ENCODE peak calls at places on chromosomes 2 and 18, in five cellular contexts. One of them, this sample, is unnamed.

GRCh38 chr2:1661891-1662605 is 82.3 kb downstream of the PXDN start:
- DNase-seq in nephron progenitor cell: no peak
- DNase-seq in type B pancreatic cell: peak
- DNase-seq in COR-L47: no peak
- DNase-seq in stimulated activated CD4-positive, alpha-beta T cell treated with anti-CD3 and anti-CD28 coated beads, Interleukin-1b, Interleukin-23, amount 100 ng/mL, for 24 hours: no peak
- DNase-seq in this sample: peak

GRCh38 chr2:227748079-227748478 is 2.4 kb downstream of the SCYGR8 start:
- DNase-seq in nephron progenitor cell: peak
- DNase-seq in type B pancreatic cell: no peak
- DNase-seq in COR-L47: no peak
- DNase-seq in stimulated activated CD4-positive, alpha-beta T cell treated with anti-CD3 and anti-CD28 coated beads, Interleukin-1b, Interleukin-23, amount 100 ng/mL, for 24 hours: no peak
- DNase-seq in this sample: peak

GRCh38 chr2:14677039-14677438 is 44.5 kb downstream of the LRATD1 start:
- DNase-seq in nephron progenitor cell: peak
- DNase-seq in type B pancreatic cell: no peak
- DNase-seq in COR-L47: no peak
- DNase-seq in stimulated activated CD4-positive, alpha-beta T cell treated with anti-CD3 and anti-CD28 coated beads, Interleukin-1b, Interleukin-23, amount 100 ng/mL, for 24 hours: no peak
- DNase-seq in this sample: no peak

GRCh38 chr2:139031722-139032121 is 251.5 kb upstream of the NXPH2 start:
- DNase-seq in nephron progenitor cell: no peak
- DNase-seq in type B pancreatic cell: no peak
- DNase-seq in COR-L47: peak
- DNase-seq in stimulated activated CD4-positive, alpha-beta T cell treated with anti-CD3 and anti-CD28 coated beads, Interleukin-1b, Interleukin-23, amount 100 ng/mL, for 24 hours: no peak
- DNase-seq in this sample: no peak

GRCh38 chr18:45339819-45340550 is 275.3 kb upstream of the SLC14A2 start:
- DNase-seq in nephron progenitor cell: no peak
- DNase-seq in type B pancreatic cell: no peak
- DNase-seq in COR-L47: no peak
- DNase-seq in stimulated activated CD4-positive, alpha-beta T cell treated with anti-CD3 and anti-CD28 coated beads, Interleukin-1b, Interleukin-23, amount 100 ng/mL, for 24 hours: no peak
- DNase-seq in this sample: no peak

GRCh38 chr2:191631754-191632153 is 46.2 kb upstream of the NABP1 start:
- DNase-seq in nephron progenitor cell: no peak
- DNase-seq in type B pancreatic cell: no peak
- DNase-seq in COR-L47: no peak
- DNase-seq in stimulated activated CD4-positive, alpha-beta T cell treated with anti-CD3 and anti-CD28 coated beads, Interleukin-1b, Interleukin-23, amount 100 ng/mL, for 24 hours: no peak
- DNase-seq in this sample: no peak

GRCh38 chr2:189226017-189226416 is 46.5 kb upstream of the COL5A2 start:
- DNase-seq in nephron progenitor cell: no peak
- DNase-seq in type B pancreatic cell: no peak
- DNase-seq in COR-L47: no peak
- DNase-seq in stimulated activated CD4-positive, alpha-beta T cell treated with anti-CD3 and anti-CD28 coated beads, Interleukin-1b, Interleukin-23, amount 100 ng/mL, for 24 hours: no peak
- DNase-seq in this sample: no peak

GRCh38 chr2:227612546-227613271 is 1.9 kb downstream of the SCYGR3 start:
- DNase-seq in nephron progenitor cell: no peak
- DNase-seq in type B pancreatic cell: no peak
- DNase-seq in COR-L47: peak
- DNase-seq in stimulated activated CD4-positive, alpha-beta T cell treated with anti-CD3 and anti-CD28 coated beads, Interleukin-1b, Interleukin-23, amount 100 ng/mL, for 24 hours: no peak
- DNase-seq in this sample: no peak

GRCh38 chr2:27137322-27137935 is 1.8 kb downstream of the PRR30 start:
- DNase-seq in nephron progenitor cell: no peak
- DNase-seq in type B pancreatic cell: no peak
- DNase-seq in COR-L47: no peak
- DNase-seq in stimulated activated CD4-positive, alpha-beta T cell treated with anti-CD3 and anti-CD28 coated beads, Interleukin-1b, Interleukin-23, amount 100 ng/mL, for 24 hours: no peak
- DNase-seq in this sample: no peak

GRCh38 chr18:46332956-46333355 is 228.8 kb downstream of the HAUS1 start:
- DNase-seq in nephron progenitor cell: peak
- DNase-seq in type B pancreatic cell: no peak
- DNase-seq in COR-L47: peak
- DNase-seq in stimulated activated CD4-positive, alpha-beta T cell treated with anti-CD3 and anti-CD28 coated beads, Interleukin-1b, Interleukin-23, amount 100 ng/mL, for 24 hours: no peak
- DNase-seq in this sample: peak

GRCh38 chr2:1757567-1757966 is 13.3 kb upstream of the PXDN start:
- DNase-seq in nephron progenitor cell: no peak
- DNase-seq in type B pancreatic cell: no peak
- DNase-seq in COR-L47: no peak
- DNase-seq in stimulated activated CD4-positive, alpha-beta T cell treated with anti-CD3 and anti-CD28 coated beads, Interleukin-1b, Interleukin-23, amount 100 ng/mL, for 24 hours: no peak
- DNase-seq in this sample: peak

GRCh38 chr2:156458229-156458584 is 22.0 kb downstream of the GPD2 start:
- DNase-seq in nephron progenitor cell: no peak
- DNase-seq in type B pancreatic cell: no peak
- DNase-seq in COR-L47: no peak
- DNase-seq in stimulated activated CD4-positive, alpha-beta T cell treated with anti-CD3 and anti-CD28 coated beads, Interleukin-1b, Interleukin-23, amount 100 ng/mL, for 24 hours: no peak
- DNase-seq in this sample: no peak

GRCh38 chr18:45521777-45522176 is 93.5 kb upstream of the SLC14A2 start:
- DNase-seq in nephron progenitor cell: no peak
- DNase-seq in type B pancreatic cell: no peak
- DNase-seq in COR-L47: no peak
- DNase-seq in stimulated activated CD4-positive, alpha-beta T cell treated with anti-CD3 and anti-CD28 coated beads, Interleukin-1b, Interleukin-23, amount 100 ng/mL, for 24 hours: no peak
- DNase-seq in this sample: no peak